ENCODE peak calls at places on chromosomes 12 and 14, in seven cellular contexts. L is NCI-H1105; U is activated T-helper 9 cell treated with anti-CD3 and anti-CD28 coated beads, Interleukin-2, amount 50 U/mL, for 16 hours; W is dorsolateral prefrontal cortex; V is stimulated activated CD4-positive, alpha-beta T cell treated with anti-CD3 and anti-CD28 coated beads, Interleukin-1b, Interleukin-23, amount 100 ng/mL, for 48 hours; I is NT2/D1; T is activated CD4-positive, alpha-beta T cell treated with anti-CD3 and anti-CD28 coated beads for 48 hours. K is an unnamed sample.

GRCh38 chr12:6547987-6548386 is 7.9 kb downstream of the IFFO1 start:
- DNase-seq in L (no peak), U (no peak), W (no peak), V (no peak), I (peak), T (no peak), K (no peak)

GRCh38 chr14:99905121-99905520 is 111.9 kb downstream of the EML1 start:
- DNase-seq in L (no peak), U (no peak), W (no peak), V (no peak), I (no peak), T (no peak), K (no peak)

GRCh38 chr14:77026166-77026929 is 2.2 kb downstream of the IRF2BPL start:
- DNase-seq in L (peak), U (no peak), W (no peak), V (no peak), I (no peak), T (peak), K (peak)

GRCh38 chr14:80117876-80118275 is 93.4 kb downstream of the DIO2 start:
- DNase-seq in L (peak), U (no peak), W (no peak), V (no peak), I (no peak), T (no peak), K (no peak)

GRCh38 chr14:55926007-55926406 is 192.2 kb upstream of the PELI2 start:
- DNase-seq in L (peak), U (no peak), W (no peak), V (no peak), I (no peak), T (no peak), K (no peak)

GRCh38 chr12:43357141-43357540 is 194.9 kb downstream of the ADAMTS20 start:
- DNase-seq in L (no peak), U (no peak), W (no peak), V (no peak), I (no peak), T (no peak), K (no peak)

GRCh38 chr12:124884587-124885438 is 21.1 kb upstream of the SCARB1 start:
- DNase-seq in L (no peak), U (no peak), W (no peak), V (no peak), I (no peak), T (no peak), K (peak)

GRCh38 chr12:52359511-52360103 is 7.7 kb downstream of the KRT85 start:
- DNase-seq in L (no peak), U (no peak), W (no peak), V (no peak), I (no peak), T (no peak), K (no peak)

GRCh38 chr14:35121026-35121886 is 534 bp downstream of the PPP2R3C start:
- DNase-seq in L (no peak), U (no peak), W (no peak), V (no peak), I (no peak), T (peak), K (no peak)

GRCh38 chr14:77296155-77296554 is 24.5 kb downstream of the POMT2 start:
- DNase-seq in L (no peak), U (no peak), W (no peak), V (no peak), I (no peak), T (no peak), K (no peak)

GRCh38 chr14:31955941-31956579 is 121.0 kb upstream of the ARHGAP5 start:
- DNase-seq in L (no peak), U (no peak), W (no peak), V (no peak), I (no peak), T (no peak), K (no peak)

GRCh38 chr12:116278667-116279066 is 1.2 kb upstream of the MED13L start:
- DNase-seq in L (no peak), U (no peak), W (no peak), V (no peak), I (no peak), T (no peak), K (no peak)

GRCh38 chr12:95583933-95584332 is 32.7 kb upstream of the USP44 start:
- DNase-seq in L (no peak), U (no peak), W (no peak), V (no peak), I (no peak), T (no peak), K (no peak)

GRCh38 chr12:66861157-66861750 is 182.4 kb upstream of the GRIP1 start:
- DNase-seq in L (peak), U (peak), W (peak), V (peak), I (peak), T (peak), K (peak)

GRCh38 chr14:29724991-29725390 is 202.7 kb downstream of the PRKD1 start:
- DNase-seq in L (no peak), U (no peak), W (no peak), V (no peak), I (no peak), T (no peak), K (peak)

GRCh38 chr12:25276199-25276937 is 25.6 kb upstream of the KRAS start:
- DNase-seq in L (peak), U (peak), W (no peak), V (peak), I (no peak), T (peak), K (no peak)

GRCh38 chr14:66284346-66284745 is 201.8 kb upstream of the CCDC196 start:
- DNase-seq in L (no peak), U (no peak), W (no peak), V (no peak), I (no peak), T (no peak), K (no peak)

GRCh38 chr14:93859957-93860356 is 67.2 kb upstream of the FAM181A start:
- DNase-seq in L (no peak), U (no peak), W (no peak), V (no peak), I (no peak), T (no peak), K (no peak)

GRCh38 chr14:58270628-58271027 is 26.0 kb downstream of the PSMA3 start:
- DNase-seq in L (no peak), U (no peak), W (no peak), V (no peak), I (no peak), T (no peak), K (no peak)

GRCh38 chr12:1806301-1807106 is 13.9 kb upstream of the LRTM2 start:
- DNase-seq in L (no peak), U (no peak), W (peak), V (no peak), I (no peak), T (no peak), K (no peak)

GRCh38 chr12:75563351-75563750 is 51.9 kb upstream of the KRR1 start:
- DNase-seq in L (no peak), U (no peak), W (no peak), V (no peak), I (no peak), T (no peak), K (no peak)

GRCh38 chr14:63727736-63728728 is at the start of gene SGPP1:
- DNase-seq in L (peak), U (peak), W (peak), V (peak), I (peak), T (peak), K (peak)

GRCh38 chr12:20946732-20947131 is 136.2 kb downstream of the SLCO1B3 start:
- DNase-seq in L (no peak), U (no peak), W (no peak), V (no peak), I (peak), T (peak), K (peak)

GRCh38 chr12:25767613-25768012 is 190.9 kb upstream of the RASSF8 start:
- DNase-seq in L (no peak), U (no peak), W (no peak), V (no peak), I (no peak), T (no peak), K (no peak)

GRCh38 chr14:100159107-100159864 is at the start of gene DEGS2:
- DNase-seq in L (peak), U (peak), W (no peak), V (peak), I (no peak), T (peak), K (peak)

GRCh38 chr14:100416921-100417451 is 93.8 kb downstream of the SLC25A47 start:
- DNase-seq in L (no peak), U (no peak), W (no peak), V (no peak), I (no peak), T (no peak), K (no peak)

GRCh38 chr14:61244051-61244450 is 37.1 kb downstream of the TMEM30B start:
- DNase-seq in L (no peak), U (no peak), W (no peak), V (no peak), I (no peak), T (no peak), K (no peak)

GRCh38 chr14:96268426-96269358 is 12.7 kb downstream of the BDKRB1 start:
- DNase-seq in L (no peak), U (no peak), W (no peak), V (no peak), I (no peak), T (no peak), K (no peak)

GRCh38 chr14:92513966-92514843 is 624 bp downstream of the RIN3 start:
- DNase-seq in L (no peak), U (no peak), W (no peak), V (peak), I (no peak), T (peak), K (peak)

GRCh38 chr14:64718762-64719161 is 14.5 kb downstream of the PLEKHG3 start:
- DNase-seq in L (no peak), U (no peak), W (no peak), V (no peak), I (no peak), T (no peak), K (no peak)

GRCh38 chr14:103846569-103847438 is 571 bp downstream of the PPP1R13B start:
- DNase-seq in L (peak), U (peak), W (no peak), V (peak), I (no peak), T (peak), K (peak)

GRCh38 chr12:113933201-113933786 is 32.8 kb downstream of the RBM19 start:
- DNase-seq in L (no peak), U (no peak), W (no peak), V (no peak), I (peak), T (no peak), K (peak)

GRCh38 chr12:26331960-26332359 is 136.6 kb downstream of the SSPN start:
- DNase-seq in L (no peak), U (no peak), W (no peak), V (no peak), I (no peak), T (no peak), K (no peak)

GRCh38 chr12:105704788-105705187 is 374.3 kb downstream of the C12orf75 start:
- DNase-seq in L (peak), U (no peak), W (no peak), V (no peak), I (no peak), T (no peak), K (no peak)

GRCh38 chr12:32155911-32156585 is 49.4 kb downstream of the BICD1 start:
- DNase-seq in L (no peak), U (no peak), W (no peak), V (no peak), I (no peak), T (no peak), K (no peak)

GRCh38 chr12:116939734-116940133 is 29.0 kb downstream of the FBXW8 start:
- DNase-seq in L (no peak), U (no peak), W (no peak), V (no peak), I (no peak), T (no peak), K (no peak)

GRCh38 chr14:90750701-90751100 is 65.5 kb downstream of the TTC7B start:
- DNase-seq in L (no peak), U (no peak), W (no peak), V (no peak), I (no peak), T (no peak), K (no peak)

GRCh38 chr14:68082698-68083291 is 263.2 kb downstream of the RAD51B start:
- DNase-seq in L (no peak), U (no peak), W (no peak), V (no peak), I (no peak), T (no peak), K (no peak)

GRCh38 chr12:111406474-111407370 is 999 bp downstream of the SH2B3 start:
- DNase-seq in L (no peak), U (peak), W (no peak), V (peak), I (no peak), T (peak), K (no peak)

K was measured in GM23338.